ENCODE peak calls at places on chromosomes 7 and 10, in four cellular contexts. J is right lobe of liver; U is CD8-positive, alpha-beta T cell; V is brain microvascular endothelial cell. K is an unnamed sample.

GRCh38 chr7:131327049-131327625 is 539 bp upstream of the MKLN1 start:
- DNase-seq in J (no peak), U (no peak), V (peak; percentile 49), K (no peak)

GRCh38 chr7:14207154-14207553 is 217.7 kb upstream of the ETV1 start:
- DNase-seq in J (no peak), U (no peak), V (peak; percentile 26), K (peak; percentile 7)

GRCh38 chr7:151143261-151144015 is 24.1 kb downstream of the GBX1 start:
- DNase-seq in J (peak; percentile 37), U (no peak), V (no peak), K (no peak)

GRCh38 chr10:114389429-114389828 is 14.9 kb downstream of the AFAP1L2 start:
- DNase-seq in J (no peak), U (no peak), V (peak; percentile 67), K (peak; percentile 77)

GRCh38 chr10:49512121-49512809 is 26.7 kb downstream of the ERCC6 start:
- DNase-seq in J (no peak), U (no peak), V (no peak), K (no peak)

GRCh38 chr7:20834656-20835055 is 48.0 kb upstream of the SP8 start:
- DNase-seq in J (no peak), U (no peak), V (no peak), K (no peak)

GRCh38 chr7:101237206-101238067 is at the start of gene CLDN15:
- DNase-seq in J (peak; percentile 84), U (no peak), V (peak; percentile 38), K (no peak)

GRCh38 chr7:151876112-151876898 is 610 bp downstream of the PRKAG2 start:
- DNase-seq in J (peak; percentile 94), U (peak; percentile 68), V (no peak), K (no peak)

GRCh38 chr10:48608279-48608681 is 3.4 kb upstream of the ARHGAP22 start:
- DNase-seq in J (peak; percentile 51), U (no peak), V (no peak), K (no peak)

GRCh38 chr7:122316467-122317394 is 12.2 kb upstream of the FEZF1 start:
- DNase-seq in J (peak; percentile 62), U (no peak), V (no peak), K (no peak)
- H3K27me3 ChIP-seq in J (no peaks in the 10 kb centered on the region), U (peaks cover 1% of the 10 kb centered on the region), V (peaks cover 64% of the 10 kb centered on the region), K (peaks cover 49% of the 10 kb centered on the region)

GRCh38 chr10:129467346-129468119 is 492 bp downstream of the MGMT start:
- DNase-seq in J (peak; percentile 81), U (no peak), V (no peak), K (no peak)
- H3K4me3 ChIP-seq in J (peak overlapping the region; percentile 94), U (peak overlapping the region; percentile 89), V (peak overlapping the region; percentile 63), K (peak overlapping the region; percentile 89)

GRCh38 chr10:44977287-44978212 is 1.1 kb downstream of the DEPP1 start:
- DNase-seq in J (no peak), U (no peak), V (no peak), K (no peak)
- TF ChIP-seq CTCF in J (no peak), U (no peak), V (no peak), K (no peak)

GRCh38 chr10:93851169-93851568 is 42.6 kb upstream of the SLC35G1 start:
- DNase-seq in J (no peak), U (no peak), V (no peak), K (no peak)
- H3K27me3 ChIP-seq in J (no peaks in the 10 kb centered on the region), U (no peaks in the 10 kb centered on the region), V (peaks cover 2% of the 10 kb centered on the region), K (no peaks in the 10 kb centered on the region)